ENCODE peak calls at places on chromosomes 1 and 21, in nine cellular contexts. N, V, J, C, X, M, S, A and F are unnamed samples.
A peak's percentile ranks its signal among the peaks of the same experiment; 100 is the strongest.

GRCh38 chr1:40316595-40317393 is at the start of gene COL9A2:
- DNase-seq in N (no peak), V (no peak), J (no peak), C (no peak), X (no peak), M (no peak), S (no peak), A (no peak), F (no peak)

GRCh38 chr1:211735208-211736170 is 60.1 kb upstream of the NEK2 start:
- DNase-seq in N (peak; percentile 74), V (peak; percentile 86), J (peak; percentile 83), C (no peak), X (peak; percentile 78), M (peak; percentile 81), S (no peak), A (peak; percentile 86), F (peak; percentile 51)

GRCh38 chr1:190540366-190540765 is 62.7 kb upstream of the BRINP3 start:
- DNase-seq in N (no peak), V (no peak), J (no peak), C (no peak), X (no peak), M (no peak), S (no peak), A (no peak), F (no peak)

GRCh38 chr1:49864597-49864996 is 159.2 kb downstream of the AGBL4 start:
- DNase-seq in N (no peak), V (no peak), J (no peak), C (no peak), X (no peak), M (no peak), S (no peak), A (no peak), F (no peak)

GRCh38 chr1:81701071-81701470 is 99.7 kb upstream of the ADGRL2 start:
- DNase-seq in N (no peak), V (no peak), J (no peak), C (no peak), X (no peak), M (no peak), S (no peak), A (no peak), F (no peak)

GRCh38 chr1:42479621-42480020 is 16.5 kb downstream of the CCDC30 start:
- DNase-seq in N (peak; percentile 36), V (no peak), J (no peak), C (no peak), X (peak; percentile 8), M (peak; percentile 19), S (no peak), A (peak; percentile 26), F (no peak)

GRCh38 chr1:221478050-221478949 is 263.6 kb downstream of the DUSP10 start:
- DNase-seq in N (peak; percentile 86), V (peak; percentile 82), J (peak; percentile 53), C (peak; percentile 39), X (peak; percentile 89), M (peak; percentile 91), S (no peak), A (peak; percentile 90), F (peak; percentile 55)

GRCh38 chr1:1207254-1207902 is 986 bp upstream of the TNFRSF18 start:
- DNase-seq in N (no peak), V (no peak), J (no peak), C (no peak), X (no peak), M (no peak), S (no peak), A (no peak), F (no peak)

GRCh38 chr1:192463661-192464060 is 111.9 kb upstream of the RGS1 start:
- DNase-seq in N (no peak), V (no peak), J (no peak), C (no peak), X (no peak), M (no peak), S (no peak), A (no peak), F (no peak)

GRCh38 chr1:9809122-9809521 is 14.6 kb downstream of the CLSTN1 start:
- DNase-seq in N (peak; percentile 58), V (no peak), J (no peak), C (no peak), X (no peak), M (no peak), S (no peak), A (no peak), F (peak; percentile 61)

DNA sequence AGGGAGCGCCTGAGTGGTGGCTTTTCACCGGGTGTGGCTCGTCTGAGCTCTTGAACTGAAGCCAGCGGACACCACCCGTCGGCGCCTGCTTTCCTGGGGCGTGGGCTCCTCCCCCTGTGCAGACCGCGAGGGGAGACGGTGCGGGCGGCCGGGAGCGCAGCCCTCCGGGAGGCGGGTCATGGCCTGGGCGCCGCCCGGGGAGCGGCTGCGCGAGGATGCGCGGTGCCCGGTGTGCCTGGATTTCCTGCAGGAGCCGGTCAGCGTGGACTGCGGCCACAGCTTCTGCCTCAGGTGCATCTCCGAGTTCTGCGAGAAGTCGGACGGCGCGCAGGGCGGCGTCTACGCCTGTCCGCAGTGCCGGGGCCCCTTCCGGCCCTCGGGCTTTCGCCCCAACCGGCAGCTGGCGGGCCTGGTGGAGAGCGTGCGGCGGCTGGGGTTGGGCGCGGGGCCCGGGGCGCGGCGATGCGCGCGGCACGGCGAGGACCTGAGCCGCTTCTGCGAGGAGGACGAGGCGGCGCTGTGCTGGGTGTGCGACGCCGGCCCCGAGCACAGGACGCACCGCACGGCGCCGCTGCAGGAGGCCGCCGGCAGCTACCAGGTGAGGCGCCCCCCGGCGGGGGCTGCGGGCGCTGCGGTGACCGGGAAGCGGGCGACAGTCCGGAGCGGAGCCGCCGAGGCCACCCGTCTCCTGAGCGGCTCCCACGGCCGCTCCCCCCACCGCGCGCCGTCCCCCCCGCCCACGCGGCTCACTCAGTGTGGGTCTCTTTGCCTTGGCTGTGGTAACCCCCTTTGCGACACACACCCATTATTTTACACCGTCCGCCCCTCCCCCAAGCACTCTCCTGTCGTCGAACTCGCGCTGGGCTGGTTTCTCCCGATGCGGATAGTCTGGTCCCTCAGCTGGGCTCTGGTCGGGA is at the start of gene TRIM58:
- DNase-seq in N (no peak), V (peak; percentile 23), J (no peak), C (no peak), X (peak; percentile 1), M (no peak), S (no peak), A (peak; percentile 46), F (no peak)
- TF ChIP-seq CTCF in N (no peak), V (peak; percentile 24), J (no peak), C (no peak), X (no peak), M (no peak), S (no peak), A (no peak), F (no peak)

GRCh38 chr1:53601031-53601745 is 137.8 kb downstream of the GLIS1 start:
- DNase-seq in N (no peak), V (no peak), J (peak; percentile 14), C (no peak), X (no peak), M (no peak), S (no peak), A (no peak), F (no peak)
- H3K4me3 ChIP-seq in N (no peak overlapping the region), V (no peak overlapping the region), J (no peak overlapping the region), C (no peak overlapping the region), X (no peak overlapping the region), M (no peak overlapping the region), S (no peak overlapping the region), A (no peak overlapping the region), F (no peak overlapping the region)

GRCh38 chr21:41768371-41769042 is 1.7 kb upstream of the RIPK4 start:
- DNase-seq in N (peak; percentile 92), V (peak; percentile 56), J (peak; percentile 51), C (no peak), X (peak; percentile 53), M (peak; percentile 85), S (no peak), A (peak; percentile 70), F (no peak)
- TF ChIP-seq CTCF in N (peak; percentile 40), V (peak; percentile 56), J (no peak), C (no peak), X (peak; percentile 40), M (peak; percentile 51), S (no peak), A (peak; percentile 39), F (peak; percentile 62)

GRCh38 chr1:17122449-17123194 is 3.4 kb upstream of the PADI2 start:
- DNase-seq in N (no peak), V (peak; percentile 22), J (no peak), C (no peak), X (peak; percentile 53), M (peak; percentile 81), S (no peak), A (peak; percentile 60), F (no peak)
- H3K4me3 ChIP-seq in N (no peak overlapping the region), V (no peak overlapping the region), J (no peak overlapping the region), C (no peak overlapping the region), X (no peak overlapping the region), M (no peak overlapping the region), S (no peak overlapping the region), A (no peak overlapping the region), F (no peak overlapping the region)

GRCh38 chr1:229625893-229626831 is at the start of the genes TAF5L and URB2:
- DNase-seq in N (peak; percentile 76), V (peak; percentile 88), J (peak; percentile 80), C (peak; percentile 84), X (peak; percentile 89), M (peak; percentile 89), S (no peak), A (peak; percentile 82), F (no peak)
- TF ChIP-seq CTCF in N (no peak), V (no peak), J (no peak), C (no peak), X (no peak), M (no peak), S (no peak), A (no peak), F (no peak)

GRCh38 chr21:33025106-33025470 is 647 bp upstream of the OLIG2 start:
- DNase-seq in N (no peak), V (no peak), J (no peak), C (no peak), X (no peak), M (no peak), S (no peak), A (no peak), F (no peak)
- H3K4me3 ChIP-seq in N (no peak overlapping the region), V (no peak overlapping the region), J (no peak overlapping the region), C (no peak overlapping the region), X (no peak overlapping the region), M (no peak overlapping the region), S (no peak overlapping the region), A (no peak overlapping the region), F (no peak overlapping the region)